ENCODE peak calls at places on chromosomes 16 and 17, in six cellular contexts. One of them, this sample, is unnamed.

GRCh38 chr16:1002399-1003161 is 21.0 kb downstream of the SOX8 start:
- DNase-seq in endothelial cell of umbilical vein: peak; percentile 81
- DNase-seq in A549: peak; percentile 90
- DNase-seq in GM12878: no peak
- DNase-seq in K562: peak; percentile 77
- DNase-seq in HepG2: peak; percentile 49
- DNase-seq in this sample: peak; percentile 61

GRCh38 chr16:87143661-87144121 is 173.5 kb downstream of the C16orf95 start:
- DNase-seq in endothelial cell of umbilical vein: no peak
- DNase-seq in A549: no peak
- DNase-seq in GM12878: no peak
- DNase-seq in K562: no peak
- DNase-seq in HepG2: no peak
- DNase-seq in this sample: no peak

GRCh38 chr16:31357324-31358156 is 2.6 kb downstream of the ITGAX start:
- DNase-seq in endothelial cell of umbilical vein: no peak
- DNase-seq in A549: no peak
- DNase-seq in GM12878: no peak
- DNase-seq in K562: no peak
- DNase-seq in HepG2: no peak
- DNase-seq in this sample: peak; percentile 43

GRCh38 chr17:61410100-61410551 is 10.5 kb downstream of the TBX2 start:
- DNase-seq in endothelial cell of umbilical vein: no peak
- DNase-seq in A549: no peak
- DNase-seq in GM12878: no peak
- DNase-seq in K562: no peak
- DNase-seq in HepG2: no peak
- DNase-seq in this sample: no peak

GRCh38 chr16:49484454-49484853 is 110.8 kb downstream of the C16orf78 start:
- DNase-seq in endothelial cell of umbilical vein: no peak
- DNase-seq in A549: no peak
- DNase-seq in GM12878: no peak
- DNase-seq in K562: peak; percentile 96
- DNase-seq in HepG2: no peak
- DNase-seq in this sample: no peak

GRCh38 chr16:8739989-8740704 is 57.3 kb downstream of the TMEM186 start:
- DNase-seq in endothelial cell of umbilical vein: no peak
- DNase-seq in A549: no peak
- DNase-seq in GM12878: no peak
- DNase-seq in K562: no peak
- DNase-seq in HepG2: no peak
- DNase-seq in this sample: no peak

GRCh38 chr16:80158766-80159165 is 382.0 kb upstream of the DYNLRB2 start:
- DNase-seq in endothelial cell of umbilical vein: peak; percentile 82
- DNase-seq in A549: peak; percentile 38
- DNase-seq in GM12878: no peak
- DNase-seq in K562: no peak
- DNase-seq in HepG2: no peak
- DNase-seq in this sample: no peak

GRCh38 chr16:88378836-88379693 is 3.7 kb upstream of the ZNF469 start:
- DNase-seq in endothelial cell of umbilical vein: no peak
- DNase-seq in A549: no peak
- DNase-seq in GM12878: no peak
- DNase-seq in K562: no peak
- DNase-seq in HepG2: no peak
- DNase-seq in this sample: no peak

GRCh38 chr16:84737658-84738057 is 37.9 kb downstream of the USP10 start:
- DNase-seq in endothelial cell of umbilical vein: no peak
- DNase-seq in A549: no peak
- DNase-seq in GM12878: no peak
- DNase-seq in K562: no peak
- DNase-seq in HepG2: no peak
- DNase-seq in this sample: no peak

GRCh38 chr17:65463242-65463641 is 98.2 kb downstream of the AXIN2 start:
- DNase-seq in endothelial cell of umbilical vein: no peak
- DNase-seq in A549: no peak
- DNase-seq in GM12878: no peak
- DNase-seq in K562: no peak
- DNase-seq in HepG2: no peak
- DNase-seq in this sample: no peak

GRCh38 chr16:75385507-75386152 is 47.7 kb downstream of the CFDP1 start:
- DNase-seq in endothelial cell of umbilical vein: peak; percentile 88
- DNase-seq in A549: peak; percentile 78
- DNase-seq in GM12878: peak; percentile 33
- DNase-seq in K562: peak; percentile 39
- DNase-seq in HepG2: peak; percentile 68
- DNase-seq in this sample: peak; percentile 83

GRCh38 chr17:41544497-41544896 is 16.4 kb upstream of the KRT19 start:
- DNase-seq in endothelial cell of umbilical vein: no peak
- DNase-seq in A549: peak; percentile 74
- DNase-seq in GM12878: no peak
- DNase-seq in K562: peak; percentile 33
- DNase-seq in HepG2: peak; percentile 79
- DNase-seq in this sample: no peak

GRCh38 chr16:53061701-53062159 is 6.9 kb downstream of the CHD9 start:
- DNase-seq in endothelial cell of umbilical vein: no peak
- DNase-seq in A549: no peak
- DNase-seq in GM12878: peak; percentile 96
- DNase-seq in K562: no peak
- DNase-seq in HepG2: peak; percentile 70
- DNase-seq in this sample: peak; percentile 62

GRCh38 chr16:69150146-69150865 is 17.9 kb downstream of the UTP4 start:
- DNase-seq in endothelial cell of umbilical vein: peak; percentile 85
- DNase-seq in A549: peak; percentile 76
- DNase-seq in GM12878: no peak
- DNase-seq in K562: peak; percentile 42
- DNase-seq in HepG2: peak; percentile 68
- DNase-seq in this sample: peak; percentile 82

GRCh38 chr16:27224271-27224737 is 21.0 kb downstream of the KDM8 start:
- DNase-seq in endothelial cell of umbilical vein: no peak
- DNase-seq in A549: no peak
- DNase-seq in GM12878: no peak
- DNase-seq in K562: no peak
- DNase-seq in HepG2: no peak
- DNase-seq in this sample: no peak

GRCh38 chr17:61385091-61385868 is 14.4 kb upstream of the TBX2 start:
- DNase-seq in endothelial cell of umbilical vein: no peak
- DNase-seq in A549: no peak
- DNase-seq in GM12878: no peak
- DNase-seq in K562: no peak
- DNase-seq in HepG2: no peak
- DNase-seq in this sample: no peak

GRCh38 chr17:10871914-10872313 is 34.0 kb upstream of the PIRT start:
- DNase-seq in endothelial cell of umbilical vein: no peak
- DNase-seq in A549: no peak
- DNase-seq in GM12878: no peak
- DNase-seq in K562: no peak
- DNase-seq in HepG2: no peak
- DNase-seq in this sample: peak; percentile 14

GRCh38 chr16:71846443-71846842 is 667 bp downstream of the ATXN1L start:
- DNase-seq in endothelial cell of umbilical vein: peak; percentile 21
- DNase-seq in A549: no peak
- DNase-seq in GM12878: no peak
- DNase-seq in K562: no peak
- DNase-seq in HepG2: no peak
- DNase-seq in this sample: peak; percentile 32

GRCh38 chr16:50478773-50479149 is 69.4 kb upstream of the NKD1 start:
- DNase-seq in endothelial cell of umbilical vein: no peak
- DNase-seq in A549: no peak
- DNase-seq in GM12878: no peak
- DNase-seq in K562: no peak
- DNase-seq in HepG2: no peak
- DNase-seq in this sample: peak; percentile 30

GRCh38 chr16:49490321-49490705 is 116.7 kb downstream of the C16orf78 start:
- DNase-seq in endothelial cell of umbilical vein: no peak
- DNase-seq in A549: no peak
- DNase-seq in GM12878: no peak
- DNase-seq in K562: no peak
- DNase-seq in HepG2: no peak
- DNase-seq in this sample: no peak

DNA sequence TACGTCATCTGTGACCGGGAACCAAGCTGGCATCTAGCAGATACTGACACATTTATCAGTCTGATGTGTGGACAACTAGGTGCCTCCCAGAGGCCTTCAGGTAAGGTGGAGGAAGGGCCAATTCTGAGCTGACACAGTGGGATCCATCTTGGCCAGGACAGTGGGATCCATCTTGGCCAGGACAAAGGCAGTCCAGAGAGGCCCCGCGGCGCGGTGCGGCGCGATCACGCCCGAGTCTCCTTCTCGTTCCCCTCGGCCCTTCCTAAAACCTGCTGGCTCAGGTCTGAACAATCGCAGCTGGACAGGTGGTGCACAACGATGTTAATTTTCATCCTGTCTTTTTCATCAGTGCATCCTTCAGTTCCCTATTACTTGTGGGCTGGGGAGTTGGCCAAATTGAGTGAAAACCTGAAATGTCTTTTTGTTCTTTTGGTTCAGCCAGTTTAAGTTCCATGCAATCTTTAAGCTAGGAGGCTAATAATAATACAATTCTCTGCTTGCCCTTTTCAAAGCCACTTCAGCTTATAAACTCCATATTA is 486 bp upstream of the WSB1 start:
- DNase-seq in endothelial cell of umbilical vein: no peak
- DNase-seq in A549: no peak
- DNase-seq in GM12878: no peak
- DNase-seq in K562: peak; percentile 22
- DNase-seq in HepG2: no peak
- DNase-seq in this sample: no peak
- H3K4me3 ChIP-seq in endothelial cell of umbilical vein: no peak overlapping the region
- H3K4me3 ChIP-seq in A549: peak overlapping the region; percentile 71
- H3K4me3 ChIP-seq in GM12878: peak overlapping the region; percentile 51
- H3K4me3 ChIP-seq in K562: peak overlapping the region; percentile 93
- H3K4me3 ChIP-seq in HepG2: peak overlapping the region; percentile 99
- H3K4me3 ChIP-seq in this sample: peak overlapping the region; percentile 49

DNA sequence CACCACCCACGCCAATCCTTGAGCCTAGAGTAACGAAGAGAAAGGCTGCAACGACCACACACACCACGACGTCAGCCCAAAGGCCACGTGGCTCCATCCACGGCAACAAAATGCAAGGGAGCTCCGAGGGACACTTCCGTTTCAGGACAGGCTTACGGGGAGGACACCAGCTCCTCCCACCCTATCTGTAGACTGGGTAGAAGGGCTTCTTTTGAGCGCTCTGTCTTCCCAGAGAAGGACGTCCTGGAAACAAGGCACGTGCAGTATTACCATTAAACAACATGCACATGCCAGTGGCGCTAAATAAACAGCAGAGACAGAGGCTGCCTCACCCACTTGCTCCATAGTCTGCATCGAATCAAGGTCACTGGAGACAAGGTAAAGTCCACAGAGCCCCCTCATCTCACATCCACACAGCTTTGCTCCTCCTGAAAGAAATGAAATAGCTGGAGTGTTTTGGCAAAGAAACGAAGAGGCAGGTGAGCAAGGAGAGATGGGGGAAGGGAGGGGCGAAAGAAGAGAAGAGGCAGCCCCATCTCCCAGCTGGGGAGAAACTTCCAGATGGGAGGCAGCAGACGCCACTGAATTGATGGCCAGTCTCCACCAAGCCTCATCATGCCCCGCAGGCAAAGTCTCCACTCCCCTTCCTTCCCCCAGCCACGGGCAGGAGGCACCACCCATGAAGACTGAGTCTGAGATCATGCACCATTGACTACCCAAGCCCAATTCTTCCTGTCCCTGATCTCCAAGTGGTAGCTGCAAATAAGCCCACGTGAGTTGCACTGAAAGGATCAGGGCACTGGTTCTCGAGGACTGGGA is 24.0 kb downstream of the ZFHX3 start:
- DNase-seq in endothelial cell of umbilical vein: no peak
- DNase-seq in A549: no peak
- DNase-seq in GM12878: no peak
- DNase-seq in K562: no peak
- DNase-seq in HepG2: peak; percentile 77
- DNase-seq in this sample: no peak
- TF ChIP-seq POLR2A in endothelial cell of umbilical vein: no peak
- TF ChIP-seq POLR2A in A549: no peak
- TF ChIP-seq POLR2A in GM12878: no peak
- TF ChIP-seq POLR2A in K562: no peak
- TF ChIP-seq POLR2A in HepG2: no peak
- TF ChIP-seq POLR2A in this sample: no peak

GRCh38 chr16:78375055-78375679 is 275.7 kb downstream of the WWOX start:
- DNase-seq in endothelial cell of umbilical vein: no peak
- DNase-seq in A549: no peak
- DNase-seq in GM12878: no peak
- DNase-seq in K562: no peak
- DNase-seq in HepG2: no peak
- DNase-seq in this sample: no peak

GRCh38 chr16:78376452-78376851 is 277.0 kb downstream of the WWOX start:
- DNase-seq in endothelial cell of umbilical vein: no peak
- DNase-seq in A549: no peak
- DNase-seq in GM12878: no peak
- DNase-seq in K562: no peak
- DNase-seq in HepG2: no peak
- DNase-seq in this sample: no peak

GRCh38 chr16:78372302-78372701 is 272.8 kb downstream of the WWOX start:
- DNase-seq in endothelial cell of umbilical vein: no peak
- DNase-seq in A549: no peak
- DNase-seq in GM12878: no peak
- DNase-seq in K562: no peak
- DNase-seq in HepG2: no peak
- DNase-seq in this sample: no peak

GRCh38 chr16:78381060-78381459 is 281.6 kb downstream of the WWOX start:
- DNase-seq in endothelial cell of umbilical vein: no peak
- DNase-seq in A549: no peak
- DNase-seq in GM12878: no peak
- DNase-seq in K562: no peak
- DNase-seq in HepG2: no peak
- DNase-seq in this sample: no peak

GRCh38 chr16:78377312-78377711 is 277.9 kb downstream of the WWOX start:
- DNase-seq in endothelial cell of umbilical vein: no peak
- DNase-seq in A549: no peak
- DNase-seq in GM12878: no peak
- DNase-seq in K562: no peak
- DNase-seq in HepG2: no peak
- DNase-seq in this sample: no peak
- TF ChIP-seq MYC in endothelial cell of umbilical vein: no peak
- TF ChIP-seq MYC in A549: no peak
- TF ChIP-seq MYC in GM12878: no peak
- TF ChIP-seq MYC in K562: no peak
- TF ChIP-seq MYC in HepG2: no peak
- TF ChIP-seq MYC in this sample: no peak

DNA sequence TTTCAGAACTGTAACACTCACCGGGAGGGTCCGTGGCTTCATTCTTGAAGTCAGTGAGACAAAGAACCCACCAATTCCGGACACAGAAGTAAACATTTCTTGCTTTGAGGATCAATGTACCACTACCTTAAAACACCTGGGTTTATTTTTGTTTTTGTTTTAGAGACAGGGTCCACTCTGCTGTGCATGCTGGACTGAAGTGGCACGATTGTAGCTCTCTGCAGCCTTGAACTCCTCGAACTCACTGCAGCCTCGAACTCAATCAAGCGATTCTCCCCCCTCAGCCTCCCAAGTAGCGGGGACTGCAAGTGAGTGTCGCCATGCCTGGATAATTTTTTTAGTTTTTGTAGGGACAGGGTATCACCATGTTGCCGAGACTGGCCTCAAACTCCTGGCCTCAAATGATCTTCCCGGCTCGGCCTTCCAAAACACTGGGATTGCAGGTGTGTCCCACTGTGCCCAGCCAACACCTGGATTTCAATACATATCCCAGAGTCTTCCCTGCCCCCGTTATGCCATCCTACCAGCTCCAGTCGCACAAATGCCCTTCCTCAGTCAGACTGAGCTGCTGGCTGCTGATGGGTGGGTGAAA is 13.0 kb upstream of the CES4A start:
- DNase-seq in endothelial cell of umbilical vein: no peak
- DNase-seq in A549: no peak
- DNase-seq in GM12878: no peak
- DNase-seq in K562: no peak
- DNase-seq in HepG2: no peak
- DNase-seq in this sample: no peak
- H3K4me3 ChIP-seq in endothelial cell of umbilical vein: no peak overlapping the region
- H3K4me3 ChIP-seq in A549: no peak overlapping the region
- H3K4me3 ChIP-seq in GM12878: no peak overlapping the region
- H3K4me3 ChIP-seq in K562: no peak overlapping the region
- H3K4me3 ChIP-seq in HepG2: no peak overlapping the region
- H3K4me3 ChIP-seq in this sample: no peak overlapping the region